ENCODE peak calls at places on chromosome 1, in nine cellular contexts. V is CD8-positive, alpha-beta T cell; Q is psoas muscle; L is endodermal cell; W is cardiac muscle cell; X is stomach; C is prostate gland; T is breast epithelium; D is right cardiac atrium. P is an unnamed sample. For H3K9me3, the result is how much of the 10 kb centered on the place peaks cover.

GRCh38 chr1:27873671-27874384 is 1.5 kb downstream of the THEMIS2 start:
- DNase-seq in V (no peak), Q (peak), L (no peak), W (no peak), X (no peak), C (no peak), T (peak), D (no peak), P (no peak)

GRCh38 chr1:5222626-5223025 is 568.2 kb downstream of the AJAP1 start:
- DNase-seq in V (no peak), Q (no peak), L (no peak), W (no peak), X (no peak), C (no peak), T (no peak), D (no peak), P (no peak)

GRCh38 chr1:23804183-23804582 is 3.6 kb upstream of the GALE start:
- DNase-seq in V (no peak), Q (no peak), L (peak), W (no peak), X (no peak), C (no peak), T (no peak), D (no peak), P (no peak)

GRCh38 chr1:221840511-221841243 is 98.8 kb upstream of the DUSP10 start:
- DNase-seq in V (no peak), Q (peak), L (no peak), W (no peak), X (no peak), C (no peak), T (no peak), D (peak), P (no peak)

GRCh38 chr1:225917536-225917935 is 6.5 kb downstream of the PYCR2 start:
- DNase-seq in V (no peak), Q (no peak), L (no peak), W (no peak), X (no peak), C (no peak), T (no peak), D (no peak), P (no peak)

GRCh38 chr1:228190778-228191177 is 17.1 kb upstream of the OBSCN start:
- DNase-seq in V (no peak), Q (no peak), L (no peak), W (no peak), X (no peak), C (no peak), T (no peak), D (no peak), P (no peak)

GRCh38 chr1:209205039-209205438 is 378.5 kb upstream of the CAMK1G start:
- DNase-seq in V (no peak), Q (no peak), L (peak), W (no peak), X (no peak), C (no peak), T (no peak), D (no peak), P (no peak)

GRCh38 chr1:91148641-91149069 is 126.8 kb upstream of the ZNF644 start:
- DNase-seq in V (no peak), Q (no peak), L (no peak), W (no peak), X (no peak), C (no peak), T (no peak), D (no peak), P (no peak)

GRCh38 chr1:44616991-44617702 is 57.1 kb downstream of the TMEM53 start:
- DNase-seq in V (no peak), Q (no peak), L (peak), W (peak), X (no peak), C (no peak), T (no peak), D (no peak), P (no peak)

DNA sequence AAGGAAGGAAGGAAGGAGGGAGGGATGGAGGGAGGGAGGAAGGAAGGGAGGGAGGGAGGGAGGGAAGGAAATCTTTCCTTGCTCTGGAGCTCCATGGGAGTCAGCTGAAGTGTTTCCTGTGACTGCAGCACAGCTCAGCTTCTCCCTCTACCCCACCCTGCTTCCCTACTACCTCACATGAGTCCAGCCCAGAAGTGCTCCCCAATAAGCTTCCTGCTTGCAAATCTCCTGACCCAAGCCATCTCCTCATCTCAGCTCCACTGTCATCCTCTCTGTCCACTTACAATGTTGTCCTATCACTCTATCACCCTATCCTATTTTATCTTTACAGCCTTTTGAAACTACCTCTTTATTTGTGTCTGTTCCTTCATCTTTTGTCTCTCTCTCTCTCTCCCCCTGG is 52.9 kb upstream of the SSBP3 start:
- DNase-seq in V (no peak), Q (peak), L (no peak), W (no peak), X (no peak), C (no peak), T (no peak), D (no peak), P (no peak)
- H3K27ac ChIP-seq in V (peak), Q (no peak), L (no peak), W (peak), X (no peak), C (no peak), T (no peak), D (no peak), P (no peak)

GRCh38 chr1:200409761-200410565 is at the start of gene ZNF281:
- DNase-seq in V (peak), Q (peak), L (peak), W (peak), X (peak), C (peak), T (peak), D (peak), P (peak)

GRCh38 chr1:200405273-200405672 is 4.6 kb downstream of the ZNF281 start:
- DNase-seq in V (no peak), Q (no peak), L (no peak), W (no peak), X (no peak), C (no peak), T (no peak), D (no peak), P (no peak)

GRCh38 chr1:200410566-200410878 is 686 bp upstream of the ZNF281 start:
- DNase-seq in V (no peak), Q (no peak), L (peak), W (peak), X (no peak), C (no peak), T (no peak), D (no peak), P (no peak)

GRCh38 chr1:200409203-200409760 is 554 bp downstream of the ZNF281 start:
- DNase-seq in V (no peak), Q (peak), L (peak), W (peak), X (peak), C (peak), T (no peak), D (peak), P (peak)

GRCh38 chr1:200406161-200406797 is 3.6 kb downstream of the ZNF281 start:
- DNase-seq in V (no peak), Q (no peak), L (no peak), W (no peak), X (no peak), C (no peak), T (no peak), D (no peak), P (no peak)
- H3K4me3 ChIP-seq in V (no peak), Q (peak), L (peak), W (peak), X (no peak), C (no peak), T (no peak), D (peak), P (no peak)

GRCh38 chr1:2955652-2956051 is 65.6 kb upstream of the ACTRT2 start:
- DNase-seq in V (no peak), Q (no peak), L (no peak), W (no peak), X (no peak), C (no peak), T (no peak), D (no peak), P (no peak)
- H3K9me3 ChIP-seq in V (under half), Q (under half), L (half or more), W (under half), X (under half), C (under half), T (half or more), D (under half), P (under half)

GRCh38 chr1:210262897-210263272 is 30.3 kb downstream of the SERTAD4 start:
- DNase-seq in V (no peak), Q (no peak), L (no peak), W (no peak), X (no peak), C (no peak), T (no peak), D (peak), P (no peak)

GRCh38 chr1:210264521-210265380 is 32.2 kb downstream of the SERTAD4 start:
- DNase-seq in V (no peak), Q (no peak), L (peak), W (peak), X (no peak), C (no peak), T (no peak), D (no peak), P (no peak)

GRCh38 chr1:210260087-210260486 is 27.5 kb downstream of the SERTAD4 start:
- DNase-seq in V (no peak), Q (no peak), L (no peak), W (no peak), X (no peak), C (no peak), T (no peak), D (peak), P (no peak)

GRCh38 chr1:210263963-210264362 is 31.4 kb downstream of the SERTAD4 start:
- DNase-seq in V (no peak), Q (no peak), L (no peak), W (no peak), X (no peak), C (no peak), T (no peak), D (no peak), P (no peak)

DNA sequence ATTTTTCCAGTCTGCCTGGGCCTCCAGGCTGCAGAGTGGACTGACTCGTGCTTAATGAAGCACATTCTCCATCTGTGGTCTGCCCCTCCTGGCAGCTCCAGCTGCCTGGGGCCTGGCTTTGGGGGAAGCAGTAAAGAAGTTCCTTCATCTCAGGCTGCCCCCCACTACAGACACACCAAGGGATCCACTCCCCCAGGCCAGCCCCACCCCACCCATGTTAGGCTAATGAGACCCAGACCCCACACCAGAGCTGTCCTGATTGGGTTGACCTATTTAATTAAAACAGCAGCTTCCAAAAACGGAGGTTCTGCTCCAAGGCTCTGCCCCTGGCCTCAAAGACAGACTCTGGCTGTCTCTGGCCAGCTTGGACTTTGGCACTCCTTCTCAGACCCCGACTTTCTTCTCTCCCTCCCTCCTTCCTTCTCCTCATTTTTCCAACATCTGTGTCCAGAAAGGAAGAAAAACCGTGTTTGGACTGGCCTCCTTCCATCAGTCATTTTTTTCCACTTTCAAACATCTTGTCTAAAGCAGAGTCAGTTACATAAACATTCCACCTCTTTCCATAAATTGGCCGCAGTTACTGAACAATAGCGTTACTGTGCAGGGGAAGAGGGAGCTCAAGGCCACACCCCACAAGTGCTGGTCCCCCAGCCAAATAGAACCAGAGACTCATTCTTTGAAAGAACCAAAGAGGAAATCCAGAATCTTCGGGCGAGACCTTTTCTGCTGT is 29.7 kb downstream of the SERTAD4 start:
- DNase-seq in V (no peak), Q (no peak), L (no peak), W (no peak), X (no peak), C (no peak), T (no peak), D (peak), P (peak)
- H3K27ac ChIP-seq in V (no peak), Q (peak), L (peak), W (no peak), X (peak), C (peak), T (peak), D (peak), P (peak)

DNA sequence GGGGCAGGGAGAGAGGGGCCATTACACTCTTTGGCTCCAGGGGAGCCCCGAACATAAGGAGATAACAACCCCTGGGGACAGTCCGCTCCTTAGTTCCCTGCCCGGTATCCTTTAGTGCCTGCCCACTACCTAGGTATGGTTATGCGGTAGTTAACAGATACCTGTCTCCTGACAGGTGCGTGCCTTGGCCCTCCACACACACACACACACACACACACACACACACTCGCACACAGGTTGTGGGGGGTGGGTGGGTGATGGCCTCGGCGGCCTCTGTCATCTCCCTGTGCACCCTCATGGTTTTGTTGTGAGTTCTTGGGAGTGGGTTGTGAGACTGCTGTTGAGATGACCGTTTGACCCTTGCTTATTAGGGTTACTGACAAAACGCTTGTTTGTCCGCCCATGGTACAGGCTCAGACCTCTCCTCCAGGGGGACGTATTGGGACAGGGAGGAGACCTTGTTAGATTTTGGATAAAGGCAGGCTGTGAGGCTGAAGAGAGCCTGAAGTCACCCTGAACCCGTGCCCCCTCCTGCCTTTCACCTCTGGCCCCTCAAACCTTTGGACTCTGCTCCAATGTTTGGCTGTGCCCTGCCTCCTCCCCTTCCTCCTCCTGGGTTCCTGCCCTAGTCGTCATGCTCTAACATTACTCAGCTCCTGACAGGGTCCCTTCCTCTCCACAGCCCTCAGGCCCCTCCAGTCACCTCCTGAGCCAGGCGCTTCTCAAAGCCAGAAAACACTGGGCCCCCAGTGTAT is 976 bp downstream of the RASSF5 start:
- DNase-seq in V (no peak), Q (peak), L (no peak), W (no peak), X (peak), C (no peak), T (no peak), D (no peak), P (no peak)
- H3K4me3 ChIP-seq in V (peak), Q (peak), L (no peak), W (peak), X (peak), C (peak), T (peak), D (peak), P (peak)

GRCh38 chr1:49051647-49052046 is 275.0 kb upstream of the BEND5 start:
- DNase-seq in V (no peak), Q (no peak), L (no peak), W (no peak), X (no peak), C (no peak), T (no peak), D (no peak), P (no peak)
- H3K9me3 ChIP-seq in V (under half), Q (under half), L (half or more), W (under half), X (under half), C (under half), T (under half), D (under half), P (under half)

GRCh38 chr1:170460379-170460778 is 71.6 kb upstream of the GORAB start:
- DNase-seq in V (no peak), Q (no peak), L (no peak), W (no peak), X (no peak), C (no peak), T (no peak), D (no peak), P (no peak)
- H3K27ac ChIP-seq in V (no peak), Q (no peak), L (no peak), W (no peak), X (no peak), C (no peak), T (no peak), D (no peak), P (no peak)

GRCh38 chr1:21098186-21098915 is 78.3 kb downstream of the EIF4G3 start:
- DNase-seq in V (no peak), Q (no peak), L (no peak), W (no peak), X (no peak), C (no peak), T (no peak), D (no peak), P (no peak)

GRCh38 chr1:21097744-21098143 is 79.0 kb downstream of the EIF4G3 start:
- DNase-seq in V (no peak), Q (no peak), L (no peak), W (no peak), X (no peak), C (no peak), T (no peak), D (no peak), P (no peak)

GRCh38 chr1:21099869-21100131 is 76.9 kb downstream of the EIF4G3 start:
- DNase-seq in V (no peak), Q (no peak), L (no peak), W (no peak), X (no peak), C (no peak), T (no peak), D (no peak), P (no peak)

GRCh38 chr1:21099034-21099868 is 77.4 kb downstream of the EIF4G3 start:
- DNase-seq in V (no peak), Q (no peak), L (no peak), W (no peak), X (no peak), C (no peak), T (no peak), D (no peak), P (no peak)

DNA sequence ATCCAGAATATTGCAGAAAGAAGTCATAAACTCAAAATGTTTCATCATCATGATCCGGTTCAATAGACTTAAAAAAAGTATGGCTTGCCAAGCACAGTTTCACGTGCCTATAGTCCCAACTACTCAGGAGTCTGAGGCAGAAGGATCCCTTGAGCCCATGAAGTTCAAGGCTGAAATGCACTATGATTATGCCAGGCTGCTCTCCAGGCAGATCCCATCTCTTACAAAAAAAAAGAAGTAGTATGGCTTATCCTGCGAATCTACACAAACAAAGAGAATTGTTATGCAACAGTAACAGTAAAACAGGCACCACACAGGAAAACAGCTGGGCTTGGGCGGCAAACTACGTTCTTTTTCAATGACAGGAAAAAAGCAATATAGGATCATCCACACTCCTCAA is 76.2 kb downstream of the EIF4G3 start:
- DNase-seq in V (no peak), Q (no peak), L (no peak), W (no peak), X (no peak), C (no peak), T (no peak), D (no peak), P (no peak)
- H3K4me3 ChIP-seq in V (no peak), Q (no peak), L (no peak), W (no peak), X (no peak), C (no peak), T (no peak), D (no peak), P (no peak)

DNA sequence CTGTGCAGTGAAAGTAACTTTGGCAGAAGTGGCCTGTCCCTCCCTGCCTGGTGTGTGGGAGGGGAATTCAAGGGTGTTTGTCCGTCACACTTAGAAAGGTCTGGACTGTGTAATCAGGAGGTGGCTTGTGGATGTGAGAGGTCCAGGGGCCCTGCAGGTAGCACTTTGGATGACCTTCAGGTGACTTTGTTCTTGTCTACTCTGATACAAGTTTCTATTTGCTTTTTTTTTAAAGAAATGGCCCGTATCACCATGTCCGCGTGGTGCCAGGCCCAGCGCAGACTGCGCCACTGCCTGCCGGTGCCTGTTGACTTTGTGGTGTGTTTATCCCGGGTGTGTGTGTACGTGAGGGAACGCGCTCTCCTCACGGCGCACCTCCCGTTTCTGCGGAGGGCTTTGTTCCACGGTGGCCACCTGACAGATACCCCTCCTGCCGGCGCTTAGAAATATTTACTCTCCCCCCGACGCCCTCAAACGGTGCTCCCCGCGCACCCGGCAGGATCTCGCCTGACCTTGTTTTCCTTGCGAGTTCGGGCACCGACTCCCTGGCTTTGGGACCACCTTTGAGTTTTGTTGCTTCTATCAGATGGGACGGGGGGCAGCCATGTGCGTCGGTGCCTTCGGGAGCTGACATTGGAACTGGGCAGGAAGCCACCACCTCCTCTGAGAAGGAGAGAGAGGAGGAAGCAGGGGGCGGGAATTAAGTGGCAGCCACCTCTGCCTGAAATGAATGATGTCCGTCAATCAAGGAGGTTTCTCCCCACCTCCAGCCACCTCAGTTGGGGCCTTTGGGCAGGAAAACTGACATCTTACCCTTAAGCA is 119.4 kb downstream of the PRDM16 start:
- DNase-seq in V (no peak), Q (no peak), L (no peak), W (no peak), X (peak), C (peak), T (no peak), D (no peak), P (no peak)
- H3K9me3 ChIP-seq in V (under half), Q (under half), L (under half), W (under half), X (under half), C (under half), T (under half), D (under half), P (under half)

GRCh38 chr1:2228684-2229031 is 539 bp downstream of the SKI start:
- DNase-seq in V (no peak), Q (no peak), L (peak), W (no peak), X (peak), C (no peak), T (no peak), D (peak), P (no peak)
- H3K27ac ChIP-seq in V (peak), Q (peak), L (no peak), W (no peak), X (peak), C (peak), T (peak), D (peak), P (peak)